ENCODE peak calls at places on chromosomes 12 and 14, in nine cellular contexts. T is NCI-H345; J is brain microvascular endothelial cell; A is natural killer cell; P is PC-3; H is RWPE1; L is NCI-H1092; W is stimulated activated CD8-positive, alpha-beta memory T cell treated with anti-CD3 and anti-CD28 coated beads, Interleukin-15, amount 100 ng/mL, for 48 hours; U is RPMI7951. Y is an unnamed sample.

GRCh38 chr14:21087294-21088091 is 11.0 kb downstream of the ZNF219 start:
- DNase-seq in T (no peak), J (peak), A (peak), P (peak), H (no peak), L (no peak), W (no peak), U (peak), Y (peak)

GRCh38 chr14:55754471-55754870 is 174.5 kb downstream of the KTN1 start:
- DNase-seq in T (no peak), J (no peak), A (no peak), P (peak), H (no peak), L (no peak), W (no peak), U (no peak), Y (no peak)

GRCh38 chr14:77303417-77304156 is 17.1 kb downstream of the POMT2 start:
- DNase-seq in T (peak), J (peak), A (no peak), P (peak), H (peak), L (no peak), W (peak), U (peak), Y (no peak)

GRCh38 chr14:72332054-72332453 is 399.8 kb downstream of the RGS6 start:
- DNase-seq in T (no peak), J (no peak), A (no peak), P (no peak), H (no peak), L (no peak), W (no peak), U (no peak), Y (no peak)

GRCh38 chr12:34401659-34402227 is 379.4 kb downstream of the ALG10 start:
- DNase-seq in T (no peak), J (no peak), A (peak), P (no peak), H (no peak), L (no peak), W (no peak), U (no peak), Y (no peak)

GRCh38 chr14:91116913-91117588 is 3.2 kb downstream of the DGLUCY start:
- DNase-seq in T (no peak), J (no peak), A (no peak), P (no peak), H (no peak), L (no peak), W (peak), U (no peak), Y (no peak)

GRCh38 chr12:21065845-21066244 is 65.1 kb upstream of the SLCO1B1 start:
- DNase-seq in T (peak), J (peak), A (no peak), P (peak), H (no peak), L (no peak), W (no peak), U (no peak), Y (peak)

GRCh38 chr14:23494223-23494622 is 24.7 kb downstream of the NGDN start:
- DNase-seq in T (no peak), J (peak), A (no peak), P (no peak), H (no peak), L (no peak), W (no peak), U (no peak), Y (no peak)

GRCh38 chr12:113988976-113989375 is 22.9 kb upstream of the RBM19 start:
- DNase-seq in T (no peak), J (no peak), A (no peak), P (no peak), H (no peak), L (no peak), W (no peak), U (no peak), Y (no peak)

GRCh38 chr12:4742421-4742970 is 22.3 kb downstream of the GALNT8 start:
- DNase-seq in T (no peak), J (no peak), A (no peak), P (no peak), H (no peak), L (no peak), W (no peak), U (no peak), Y (no peak)

GRCh38 chr12:5428332-5429221 is 3.3 kb upstream of the NTF3 start:
- DNase-seq in T (peak), J (peak), A (no peak), P (peak), H (no peak), L (peak), W (no peak), U (peak), Y (peak)

GRCh38 chr12:122086088-122086487 is 7.5 kb downstream of the MLXIP start:
- DNase-seq in T (no peak), J (no peak), A (no peak), P (no peak), H (no peak), L (no peak), W (no peak), U (no peak), Y (no peak)

GRCh38 chr14:104268725-104269436 is 130.5 kb downstream of the KIF26A start:
- DNase-seq in T (no peak), J (no peak), A (peak), P (no peak), H (no peak), L (no peak), W (no peak), U (no peak), Y (no peak)

GRCh38 chr14:90604356-90604755 is 207.5 kb downstream of the CALM1 start:
- DNase-seq in T (peak), J (no peak), A (no peak), P (no peak), H (no peak), L (peak), W (no peak), U (no peak), Y (no peak)

GRCh38 chr12:124259168-124260066 is 35.5 kb upstream of the RFLNA start:
- DNase-seq in T (no peak), J (peak), A (no peak), P (no peak), H (no peak), L (no peak), W (no peak), U (peak), Y (no peak)

Y was measured in NCI-H1105 treated with DMSO at 0.1 percent for 48 hours.